ENCODE peak calls at places on chromosomes 3 and 15, in ten cellular contexts. J is IMR-90, G is astrocyte of the spinal cord, S is K562, R is fibroblast of lung, P is A549, H is mucosa of descending colon, A is lower leg skin, K is AG04450, Z is brain microvascular endothelial cell. N is an unnamed sample.

GRCh38 chr3:46029953-46030543 is 2.8 kb upstream of the XCR1 start:
- DNase-seq in J (no peak), G (no peak), S (no peak), R (no peak), P (no peak), H (no peak), A (no peak), K (no peak), Z (no peak), N (no peak)

GRCh38 chr3:3799173-3800075 is at the start of gene LRRN1:
- DNase-seq in J (no peak), G (peak; percentile 33), S (no peak), R (peak; percentile 66), P (no peak), H (peak; percentile 71), A (no peak), K (no peak), Z (no peak), N (peak; percentile 32)

GRCh38 chr3:114178770-114179368 is at the start of gene DRD3:
- DNase-seq in J (peak; percentile 44), G (peak; percentile 59), S (peak; percentile 7), R (peak; percentile 55), P (peak; percentile 7), H (no peak), A (no peak), K (peak; percentile 7), Z (peak; percentile 37), N (no peak)

GRCh38 chr3:127391436-127392145 is 103.7 kb upstream of the PRR20G start:
- DNase-seq in J (no peak), G (no peak), S (no peak), R (no peak), P (no peak), H (no peak), A (no peak), K (no peak), Z (no peak), N (no peak)

GRCh38 chr3:100518244-100518643 is 25.8 kb downstream of the TMEM45A start:
- DNase-seq in J (no peak), G (no peak), S (no peak), R (no peak), P (no peak), H (no peak), A (no peak), K (no peak), Z (no peak), N (no peak)

GRCh38 chr3:101865751-101866509 is 16.6 kb downstream of the NFKBIZ start:
- DNase-seq in J (peak; percentile 57), G (no peak), S (peak; percentile 39), R (no peak), P (no peak), H (no peak), A (no peak), K (no peak), Z (no peak), N (no peak)

GRCh38 chr3:55476515-55476914 is 10.6 kb downstream of the WNT5A start:
- DNase-seq in J (peak; percentile 94), G (peak; percentile 94), S (no peak), R (peak; percentile 96), P (no peak), H (no peak), A (no peak), K (no peak), Z (peak; percentile 79), N (no peak)

GRCh38 chr3:69741057-69741830 is 2.0 kb downstream of the MITF start:
- DNase-seq in J (no peak), G (no peak), S (no peak), R (no peak), P (no peak), H (no peak), A (no peak), K (no peak), Z (no peak), N (no peak)

GRCh38 chr3:42876401-42876800 is 722 bp upstream of the CYP8B1 start:
- DNase-seq in J (no peak), G (no peak), S (no peak), R (no peak), P (no peak), H (no peak), A (no peak), K (no peak), Z (no peak), N (no peak)

GRCh38 chr3:97862582-97862981 is 40.8 kb downstream of the CRYBG3 start:
- DNase-seq in J (no peak), G (no peak), S (no peak), R (no peak), P (no peak), H (no peak), A (no peak), K (no peak), Z (no peak), N (no peak)

DNA sequence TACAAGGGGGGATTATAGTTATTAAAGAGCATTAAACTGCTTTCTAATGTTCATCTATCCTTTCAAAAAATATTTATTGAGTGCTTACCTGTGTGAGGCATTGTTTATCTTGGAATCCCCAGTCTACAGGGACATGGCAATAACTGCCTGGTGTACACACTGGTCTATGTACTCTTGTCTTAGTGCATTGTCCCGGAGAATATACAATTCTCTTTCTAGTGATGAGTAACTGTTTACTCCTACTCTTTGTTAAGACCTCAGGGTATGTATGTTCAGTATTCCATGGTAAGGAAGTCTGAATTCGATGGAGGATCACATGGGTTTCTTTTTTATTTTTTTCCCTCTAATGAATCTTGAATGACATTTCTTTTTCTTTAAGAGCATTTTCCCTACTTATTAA is 772.4 kb upstream of the NR2F2 start:
- DNase-seq in J (peak; percentile 39), G (peak; percentile 47), S (no peak), R (peak; percentile 37), P (peak; percentile 69), H (no peak), A (no peak), K (no peak), Z (no peak), N (no peak)
- H3K4me3 ChIP-seq in J (no peak overlapping the region), G (no peak overlapping the region), S (no peak overlapping the region), R (no peak overlapping the region), P (no peak overlapping the region), H (no peak overlapping the region), A (no peak overlapping the region), K (no peak overlapping the region), Z (no peak overlapping the region), N (no peak overlapping the region)

DNA sequence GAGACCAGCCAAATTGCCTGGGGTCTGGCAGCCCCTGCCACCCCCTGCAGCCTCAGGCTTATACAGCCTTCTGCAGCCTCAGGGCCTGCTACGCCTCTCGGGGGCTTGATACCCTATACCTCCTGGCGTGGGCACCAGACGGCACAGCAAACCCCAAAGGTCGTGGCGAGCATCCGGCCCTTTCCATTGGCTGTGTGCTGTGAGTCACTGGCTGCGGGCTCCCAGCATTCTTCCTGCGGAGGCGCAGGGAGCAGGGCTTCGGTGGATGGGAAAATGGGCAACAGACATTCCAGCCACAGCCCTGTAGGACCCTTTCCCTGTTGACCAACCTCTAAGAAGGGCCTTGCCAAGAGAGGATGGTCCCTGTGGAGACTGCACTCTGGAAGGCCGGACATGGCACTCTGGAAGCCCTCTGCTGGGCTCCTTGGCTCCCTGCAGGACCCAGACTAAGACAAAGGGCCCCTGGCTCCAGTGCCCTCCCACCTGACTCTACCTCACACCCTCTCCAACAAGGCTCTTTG is 59.6 kb downstream of the ITGA11 start:
- DNase-seq in J (no peak), G (peak; percentile 52), S (peak; percentile 27), R (peak; percentile 82), P (peak; percentile 46), H (no peak), A (no peak), K (no peak), Z (peak; percentile 63), N (no peak)
- TF ChIP-seq CTCF in J (peak; percentile 41), G (peak; percentile 70), S (peak; percentile 48), R (peak; percentile 26), P (peak; percentile 29), H (no peak), A (no peak), K (peak; percentile 49), Z (peak; percentile 80), N (peak; percentile 25)

GRCh38 chr3:132283440-132283839 is 33.8 kb upstream of the ACP3 start:
- DNase-seq in J (no peak), G (peak; percentile 6), S (no peak), R (peak; percentile 15), P (no peak), H (no peak), A (peak; percentile 19), K (no peak), Z (no peak), N (no peak)

GRCh38 chr3:132284006-132284405 is 33.2 kb upstream of the ACP3 start:
- DNase-seq in J (no peak), G (no peak), S (no peak), R (no peak), P (no peak), H (no peak), A (no peak), K (no peak), Z (no peak), N (no peak)

GRCh38 chr3:132286035-132286434 is 31.2 kb upstream of the ACP3 start:
- DNase-seq in J (no peak), G (no peak), S (no peak), R (no peak), P (no peak), H (no peak), A (no peak), K (no peak), Z (no peak), N (no peak)

GRCh38 chr3:132285620-132285945 is 31.6 kb upstream of the ACP3 start:
- DNase-seq in J (no peak), G (no peak), S (no peak), R (peak; percentile 9), P (no peak), H (no peak), A (no peak), K (no peak), Z (no peak), N (no peak)

DNA sequence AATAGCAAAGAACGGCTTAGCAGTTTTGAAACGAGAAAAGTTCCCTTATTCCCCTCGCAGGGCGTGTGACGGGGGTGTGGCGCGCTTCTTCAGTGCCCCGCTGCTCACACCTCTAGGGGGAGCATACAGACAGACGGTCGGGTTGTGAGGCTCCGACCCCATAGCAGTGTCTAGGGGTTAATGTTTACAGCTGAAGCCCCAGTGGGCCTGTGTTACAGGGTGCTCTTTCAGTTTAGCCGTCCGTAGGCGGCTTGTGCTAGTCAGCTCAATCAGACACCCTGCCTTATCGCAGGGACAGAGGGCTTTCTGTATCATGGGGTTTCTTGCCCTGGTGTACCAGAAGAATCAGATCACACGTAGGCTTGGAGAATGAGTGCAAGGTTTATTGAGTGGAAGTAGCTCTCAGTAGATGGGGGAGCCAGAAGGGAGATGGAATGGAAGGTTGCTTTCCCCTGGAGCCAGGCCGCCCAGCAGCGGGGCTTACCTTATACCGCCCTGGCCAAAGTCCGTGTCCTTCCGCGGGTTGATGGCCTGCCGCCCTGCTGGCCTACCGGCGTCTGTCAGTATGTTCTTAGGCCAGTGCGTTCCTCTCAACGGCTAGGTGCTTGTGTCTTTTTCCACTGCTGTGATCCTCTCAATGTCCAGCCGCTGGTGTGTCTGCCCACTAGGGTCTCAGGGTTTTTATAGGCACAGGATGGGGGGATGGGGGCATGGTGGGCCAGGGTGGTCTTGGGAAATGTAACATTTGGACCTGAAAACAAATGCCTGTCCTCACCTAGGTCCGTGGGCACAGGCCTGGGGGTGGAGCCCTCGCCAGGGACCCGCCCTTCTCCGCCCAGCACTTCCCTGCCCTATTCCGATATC is 32.2 kb upstream of the ACP3 start:
- DNase-seq in J (no peak), G (no peak), S (peak; percentile 9), R (no peak), P (no peak), H (no peak), A (no peak), K (no peak), Z (no peak), N (no peak)
- H3K4me3 ChIP-seq in J (no peak overlapping the region), G (no peak overlapping the region), S (no peak overlapping the region), R (no peak overlapping the region), P (no peak overlapping the region), H (no peak overlapping the region), A (no peak overlapping the region), K (no peak overlapping the region), Z (no peak overlapping the region), N (no peak overlapping the region)

GRCh38 chr15:67240235-67241131 is 14.0 kb downstream of the AAGAB start:
- DNase-seq in J (no peak), G (no peak), S (no peak), R (no peak), P (peak; percentile 57), H (no peak), A (no peak), K (no peak), Z (no peak), N (peak; percentile 18)
- TF ChIP-seq CTCF in J (peak; percentile 4), G (peak; percentile 5), S (peak; percentile 36), R (no peak), P (peak; percentile 66), H (no peak), A (no peak), K (no peak), Z (peak; percentile 43), N (peak; percentile 54)

N was measured in GM06990.